ENCODE peak calls at places on chromosomes 13 and 19, in six cellular contexts. O, F, V, Z, E and G are unnamed samples.
A peak's percentile ranks its signal among the peaks of the same experiment; 100 is the strongest.

GRCh38 chr13:28819046-28819747 is 942 bp upstream of the MTUS2 start:
- DNase-seq in O (peak; percentile 26), F (peak; percentile 37), V (peak; percentile 12), Z (no peak), E (no peak), G (no peak)

GRCh38 chr13:33676700-33677048 is 141.3 kb upstream of the RFC3 start:
- DNase-seq in O (peak; percentile 61), F (peak; percentile 76), V (peak; percentile 21), Z (no peak), E (peak; percentile 55), G (peak; percentile 70)

GRCh38 chr19:919157-920050 is 2.3 kb downstream of the KISS1R start:
- DNase-seq in O (peak; percentile 52), F (no peak), V (no peak), Z (no peak), E (no peak), G (no peak)

GRCh38 chr13:77448689-77449088 is 86.8 kb upstream of the SCEL start:
- DNase-seq in O (no peak), F (no peak), V (no peak), Z (no peak), E (no peak), G (no peak)

GRCh38 chr13:95258619-95259194 is 42.5 kb downstream of the ABCC4 start:
- DNase-seq in O (no peak), F (no peak), V (no peak), Z (no peak), E (no peak), G (no peak)

GRCh38 chr19:33863436-33863835 is 66.8 kb downstream of the KCTD15 start:
- DNase-seq in O (no peak), F (no peak), V (no peak), Z (no peak), E (no peak), G (no peak)

GRCh38 chr19:49056101-49056901 is 1.2 kb downstream of the CGB7 start:
- DNase-seq in O (peak; percentile 69), F (peak; percentile 47), V (peak; percentile 28), Z (peak; percentile 92), E (no peak), G (peak; percentile 72)

GRCh38 chr13:64164435-64164834 is 2748.8 kb upstream of the PCDH20 start:
- DNase-seq in O (no peak), F (no peak), V (no peak), Z (peak; percentile 40), E (no peak), G (peak; percentile 14)

GRCh38 chr13:30158774-30159445 is 148.4 kb downstream of the KATNAL1 start:
- DNase-seq in O (no peak), F (peak; percentile 80), V (peak; percentile 71), Z (no peak), E (no peak), G (no peak)

GRCh38 chr13:91216928-91217700 is 130.4 kb upstream of the MIR17HG start:
- DNase-seq in O (no peak), F (no peak), V (no peak), Z (no peak), E (no peak), G (no peak)

GRCh38 chr13:94480672-94481145 is 1.2 kb upstream of the DCT start:
- DNase-seq in O (peak; percentile 6), F (peak; percentile 86), V (peak; percentile 20), Z (no peak), E (no peak), G (no peak)

GRCh38 chr19:14459703-14460102 is 15.5 kb downstream of the PTGER1 start:
- DNase-seq in O (no peak), F (no peak), V (no peak), Z (no peak), E (no peak), G (no peak)

GRCh38 chr19:51301266-51301665 is 10.2 kb upstream of the IGLON5 start:
- DNase-seq in O (no peak), F (no peak), V (no peak), Z (no peak), E (no peak), G (no peak)

GRCh38 chr19:5313307-5313706 is 27.3 kb downstream of the PTPRS start:
- DNase-seq in O (no peak), F (no peak), V (no peak), Z (peak; percentile 68), E (no peak), G (no peak)

GRCh38 chr19:5113101-5113557 is 144.2 kb downstream of the KDM4B start:
- DNase-seq in O (no peak), F (no peak), V (peak; percentile 64), Z (no peak), E (no peak), G (no peak)

GRCh38 chr13:51733656-51734334 is 70.2 kb downstream of the DHRS12 start:
- DNase-seq in O (peak; percentile 54), F (no peak), V (peak; percentile 15), Z (no peak), E (no peak), G (no peak)

GRCh38 chr13:111202745-111203144 is 87.6 kb downstream of the ARHGEF7 start:
- DNase-seq in O (no peak), F (peak; percentile 96), V (peak; percentile 93), Z (no peak), E (no peak), G (no peak)

GRCh38 chr13:24745861-24746617 is 17.9 kb upstream of the RNF17 start:
- DNase-seq in O (peak; percentile 13), F (no peak), V (no peak), Z (no peak), E (no peak), G (no peak)

GRCh38 chr13:24744247-24744646 is 19.7 kb upstream of the RNF17 start:
- DNase-seq in O (no peak), F (no peak), V (no peak), Z (no peak), E (no peak), G (no peak)

GRCh38 chr13:24747248-24748151 is 16.5 kb upstream of the RNF17 start:
- DNase-seq in O (peak; percentile 40), F (peak; percentile 30), V (no peak), Z (peak; percentile 79), E (no peak), G (no peak)

GRCh38 chr13:24745516-24745860 is 18.5 kb upstream of the RNF17 start:
- DNase-seq in O (no peak), F (no peak), V (no peak), Z (no peak), E (no peak), G (no peak)

DNA sequence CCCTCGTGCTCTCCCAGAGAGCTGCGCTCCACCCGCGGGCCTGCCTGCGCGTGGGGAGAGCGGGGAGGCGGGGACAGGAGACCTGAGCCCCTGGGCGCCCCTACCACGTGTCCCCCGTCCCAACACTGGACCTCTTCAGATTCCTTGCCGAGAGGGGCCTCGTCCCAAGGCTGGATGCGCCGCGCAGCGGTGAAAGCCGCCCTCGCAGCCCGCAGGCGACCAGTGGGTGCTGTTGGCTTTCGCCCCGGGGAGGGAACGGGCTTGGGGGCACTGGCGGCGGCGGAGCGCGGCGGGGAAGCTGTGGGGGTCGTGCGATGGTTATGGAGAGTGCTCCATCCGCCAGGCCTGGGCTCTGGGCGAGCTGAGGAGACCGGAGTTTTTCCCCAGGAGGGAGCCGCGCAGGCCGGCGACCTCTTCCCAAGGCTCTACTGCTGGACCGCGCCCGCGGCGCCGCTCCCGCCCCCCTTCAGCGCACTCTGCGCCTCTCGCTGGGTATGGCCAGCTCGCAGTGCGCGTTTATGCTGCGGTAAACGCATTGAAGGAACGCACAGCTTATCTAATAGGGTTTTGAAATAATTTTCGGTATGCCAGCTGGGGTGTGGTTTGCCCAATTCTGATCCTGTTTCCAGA is 17.2 kb upstream of the RNF17 start:
- DNase-seq in O (peak; percentile 40), F (peak; percentile 38), V (no peak), Z (no peak), E (no peak), G (no peak)
- H3K4me1 ChIP-seq in O (peaks cover 21% of the 10 kb centered on the region), F (no peaks in the 10 kb centered on the region), V (no peaks in the 10 kb centered on the region), Z (peaks cover 22% of the 10 kb centered on the region), E (no peaks in the 10 kb centered on the region), G (no peaks in the 10 kb centered on the region)

DNA sequence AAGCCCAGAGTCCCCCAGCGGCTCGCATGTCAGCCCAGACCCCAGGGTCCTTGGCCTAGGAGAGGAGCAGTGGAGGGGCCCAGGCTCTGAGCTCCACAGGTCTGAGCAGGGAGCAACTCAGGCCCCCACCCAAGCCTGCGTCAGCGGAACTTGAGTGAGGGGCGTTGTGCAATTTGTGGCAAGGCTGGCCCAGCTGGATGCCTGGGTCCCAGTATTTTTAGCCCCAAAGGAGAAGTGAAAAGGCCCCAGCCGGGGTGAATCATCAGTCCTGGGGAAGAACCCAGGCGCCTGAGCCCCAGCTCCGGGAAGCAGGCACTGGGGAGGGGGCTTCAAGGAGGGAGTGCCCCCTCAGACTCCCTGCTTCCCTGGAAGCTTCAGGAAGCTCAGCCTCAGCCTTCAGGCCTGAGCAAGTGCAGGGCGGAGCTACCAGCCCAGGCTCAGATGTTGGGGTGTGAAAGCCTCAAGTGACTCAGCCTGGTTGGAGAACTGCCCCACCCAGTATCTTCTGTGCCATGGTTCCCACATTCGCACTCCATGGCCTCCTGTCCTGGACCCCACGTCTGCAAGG is 7.2 kb downstream of the MED29 start:
- DNase-seq in O (peak; percentile 88), F (peak; percentile 75), V (peak; percentile 84), Z (peak; percentile 95), E (no peak), G (peak; percentile 89)
- H3K27ac ChIP-seq in O (peak overlapping the region; percentile 97), F (no peak overlapping the region), V (peak overlapping the region; percentile 44), Z (peak overlapping the region; percentile 84), E (peak overlapping the region; percentile 85), G (peak overlapping the region; percentile 99)

DNA sequence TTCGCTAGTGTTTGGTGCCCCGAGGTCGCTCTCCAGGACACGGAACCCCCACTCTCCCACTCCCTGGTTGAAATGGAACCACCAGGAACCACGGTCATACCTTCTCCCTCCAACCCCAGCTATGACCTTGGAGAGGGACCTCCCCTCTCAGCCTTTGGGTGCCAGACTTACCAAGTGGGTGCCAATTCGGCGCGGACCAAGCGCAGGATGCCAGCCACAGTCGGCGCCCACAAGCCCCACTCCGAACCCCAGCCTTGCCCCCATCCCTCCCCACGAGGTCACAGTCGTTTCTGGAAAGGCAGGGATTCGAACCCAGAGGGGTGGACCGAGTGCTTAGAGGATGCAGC is 910 bp downstream of the PDE4C start:
- DNase-seq in O (no peak), F (no peak), V (no peak), Z (no peak), E (no peak), G (no peak)
- H3K27me3 ChIP-seq in O (peaks cover 5% of the 10 kb centered on the region), F (no peaks in the 10 kb centered on the region), V (peaks cover 6% of the 10 kb centered on the region), Z (peaks cover 96% of the 10 kb centered on the region), E (peaks cover 69% of the 10 kb centered on the region), G (peaks cover 18% of the 10 kb centered on the region)

GRCh38 chr19:18373892-18374629 is 11.9 kb upstream of the GDF15 start:
- DNase-seq in O (peak; percentile 90), F (peak; percentile 99), V (peak; percentile 99), Z (peak; percentile 97), E (peak; percentile 77), G (peak; percentile 83)
- H3K4me1 ChIP-seq in O (peaks cover 24% of the 10 kb centered on the region), F (peaks cover 12% of the 10 kb centered on the region), V (peaks cover 16% of the 10 kb centered on the region), Z (peaks cover 62% of the 10 kb centered on the region), E (no peaks in the 10 kb centered on the region), G (peaks cover 15% of the 10 kb centered on the region)